ENCODE peak calls at places on chromosome 16, in six cellular contexts. W, Y, I, M, P and L are unnamed samples.

GRCh38 chr16:72122916-72123315 is 29.3 kb downstream of the DHX38 start:
- DNase-seq in W (no peak), Y (no peak), I (no peak), M (no peak), P (no peak), L (no peak)

GRCh38 chr16:116015-116414 is 22.5 kb downstream of the NPRL3 start:
- DNase-seq in W (no peak), Y (no peak), I (no peak), M (no peak), P (no peak), L (no peak)

GRCh38 chr16:65306722-65307121 is 184.9 kb upstream of the CDH11 start:
- DNase-seq in W (no peak), Y (no peak), I (no peak), M (no peak), P (no peak), L (no peak)

GRCh38 chr16:81692571-81692970 is 86.5 kb upstream of the PLCG2 start:
- DNase-seq in W (no peak), Y (no peak), I (no peak), M (no peak), P (no peak), L (no peak)

GRCh38 chr16:78211951-78212350 is 112.5 kb downstream of the WWOX start:
- DNase-seq in W (no peak), Y (no peak), I (no peak), M (no peak), P (no peak), L (peak; percentile 68)

GRCh38 chr16:4537376-4538066 is 1.1 kb downstream of the CDIP1 start:
- DNase-seq in W (no peak), Y (no peak), I (peak; percentile 58), M (no peak), P (no peak), L (no peak)

GRCh38 chr16:30893744-30894539 is at the start of gene BCL7C:
- DNase-seq in W (peak; percentile 75), Y (peak; percentile 83), I (peak; percentile 93), M (peak; percentile 57), P (peak; percentile 54), L (peak; percentile 90)

GRCh38 chr16:3282103-3282746 is 1.1 kb upstream of the ZNF263 start:
- DNase-seq in W (no peak), Y (no peak), I (no peak), M (peak; percentile 71), P (no peak), L (peak; percentile 74)

GRCh38 chr16:48444574-48444973 is 59.4 kb upstream of the SIAH1 start:
- DNase-seq in W (peak; percentile 87), Y (peak; percentile 93), I (peak; percentile 34), M (peak; percentile 70), P (no peak), L (peak; percentile 53)

GRCh38 chr16:85798283-85798776 is 1.0 kb downstream of the EMC8 start:
- DNase-seq in W (no peak), Y (peak; percentile 8), I (peak; percentile 15), M (no peak), P (no peak), L (peak; percentile 19)

GRCh38 chr16:89401641-89402445 is 88.5 kb downstream of the ANKRD11 start:
- DNase-seq in W (no peak), Y (no peak), I (no peak), M (no peak), P (no peak), L (no peak)

GRCh38 chr16:8407351-8407750 is 183.0 kb downstream of the TMEM114 start:
- DNase-seq in W (no peak), Y (no peak), I (no peak), M (no peak), P (no peak), L (no peak)

GRCh38 chr16:89197033-89197632 is 3.2 kb downstream of the SLC22A31 start:
- DNase-seq in W (no peak), Y (no peak), I (no peak), M (no peak), P (no peak), L (no peak)

GRCh38 chr16:12557808-12558207 is 245.9 kb downstream of the CPPED1 start:
- DNase-seq in W (no peak), Y (no peak), I (no peak), M (no peak), P (no peak), L (no peak)

GRCh38 chr16:53041196-53041977 is 11.3 kb downstream of the CHD9NB start:
- DNase-seq in W (no peak), Y (peak; percentile 90), I (no peak), M (no peak), P (no peak), L (peak; percentile 16)

GRCh38 chr16:3095869-3096268 is 3.2 kb downstream of the ZSCAN10 start:
- DNase-seq in W (no peak), Y (no peak), I (no peak), M (no peak), P (no peak), L (no peak)

GRCh38 chr16:4212207-4212933 is 29.5 kb downstream of the SRL start:
- DNase-seq in W (no peak), Y (no peak), I (no peak), M (no peak), P (no peak), L (no peak)

GRCh38 chr16:49854227-49855203 is 1.4 kb downstream of the ZNF423 start:
- DNase-seq in W (no peak), Y (peak; percentile 30), I (peak; percentile 13), M (no peak), P (no peak), L (no peak)

GRCh38 chr16:67431077-67431804 is at the start of gene HSD11B2:
- DNase-seq in W (no peak), Y (peak; percentile 42), I (peak; percentile 93), M (peak; percentile 52), P (no peak), L (peak; percentile 73)

GRCh38 chr16:50509521-50510341 is 38.5 kb upstream of the NKD1 start:
- DNase-seq in W (no peak), Y (peak; percentile 21), I (peak; percentile 13), M (no peak), P (peak; percentile 3), L (peak; percentile 10)

GRCh38 chr16:15988268-15989013 is 39.0 kb downstream of the ABCC1 start:
- DNase-seq in W (no peak), Y (peak; percentile 60), I (no peak), M (no peak), P (no peak), L (no peak)

GRCh38 chr16:67311607-67312449 is 14.7 kb downstream of the KCTD19 start:
- DNase-seq in W (peak; percentile 100), Y (peak; percentile 99), I (no peak), M (peak; percentile 95), P (no peak), L (no peak)